ENCODE peak calls at places on chromosomes 11 and 22, in seven cellular contexts. I, S, X, T, D, H and L are unnamed samples.

GRCh38 chr22:46002757-46003270 is 25.9 kb upstream of the WNT7B start:
- DNase-seq in I (no peak), S (no peak), X (no peak), T (no peak), D (no peak), H (peak), L (no peak)

GRCh38 chr11:44008698-44009097 is 39.1 kb upstream of the ACCSL start:
- DNase-seq in I (no peak), S (no peak), X (no peak), T (no peak), D (no peak), H (no peak), L (no peak)

GRCh38 chr22:36815558-36816337 is 1.1 kb downstream of the PVALB start:
- DNase-seq in I (no peak), S (no peak), X (no peak), T (no peak), D (no peak), H (no peak), L (no peak)

GRCh38 chr11:21476588-21476987 is 716.3 kb upstream of the ANO5 start:
- DNase-seq in I (no peak), S (no peak), X (no peak), T (no peak), D (no peak), H (no peak), L (no peak)

GRCh38 chr11:13494051-13494450 is 1.7 kb downstream of the PTH start:
- DNase-seq in I (no peak), S (no peak), X (no peak), T (no peak), D (no peak), H (no peak), L (no peak)

GRCh38 chr11:72840780-72841179 is 26.6 kb downstream of the ATG16L2 start:
- DNase-seq in I (no peak), S (no peak), X (no peak), T (no peak), D (no peak), H (peak), L (no peak)

GRCh38 chr11:13238879-13239514 is 38.6 kb upstream of the BMAL1 start:
- DNase-seq in I (peak), S (no peak), X (no peak), T (peak), D (peak), H (peak), L (no peak)

GRCh38 chr11:115257286-115258077 is 246.7 kb downstream of the CADM1 start:
- DNase-seq in I (no peak), S (no peak), X (no peak), T (no peak), D (no peak), H (no peak), L (no peak)

GRCh38 chr11:73705053-73705452 is 55.8 kb downstream of the RAB6A start:
- DNase-seq in I (no peak), S (no peak), X (no peak), T (no peak), D (no peak), H (no peak), L (no peak)

GRCh38 chr11:126765196-126765595 is 235.4 kb downstream of the KIRREL3 start:
- DNase-seq in I (no peak), S (no peak), X (no peak), T (no peak), D (no peak), H (no peak), L (no peak)

GRCh38 chr22:46076651-46077339 is 73.5 kb upstream of the PPARA start:
- DNase-seq in I (no peak), S (peak), X (peak), T (no peak), D (peak), H (peak), L (no peak)

GRCh38 chr11:90220391-90220790 is 2.5 kb downstream of the CHORDC1 start:
- DNase-seq in I (peak), S (no peak), X (no peak), T (no peak), D (no peak), H (peak), L (no peak)

GRCh38 chr11:36744375-36745168 is 146.5 kb upstream of the RAG2 start:
- DNase-seq in I (peak), S (peak), X (peak), T (peak), D (peak), H (peak), L (peak)

GRCh38 chr11:123616505-123617198 is 37.8 kb downstream of the SCN3B start:
- DNase-seq in I (no peak), S (no peak), X (no peak), T (no peak), D (peak), H (peak), L (no peak)

GRCh38 chr11:110909331-110909730 is 197.1 kb upstream of the ARHGAP20 start:
- DNase-seq in I (no peak), S (no peak), X (no peak), T (no peak), D (no peak), H (no peak), L (no peak)

GRCh38 chr22:43479962-43480361 is 68.1 kb downstream of the MPPED1 start:
- DNase-seq in I (no peak), S (peak), X (no peak), T (no peak), D (no peak), H (no peak), L (no peak)

GRCh38 chr11:112241486-112241885 is 15.3 kb downstream of the PTS start:
- DNase-seq in I (no peak), S (no peak), X (no peak), T (no peak), D (no peak), H (peak), L (no peak)

GRCh38 chr11:133980665-133981064 is 23.9 kb upstream of the IGSF9B start:
- DNase-seq in I (no peak), S (peak), X (no peak), T (no peak), D (no peak), H (no peak), L (no peak)

GRCh38 chr22:38026130-38027111 is 30.8 kb upstream of the PICK1 start:
- DNase-seq in I (no peak), S (peak), X (no peak), T (no peak), D (no peak), H (no peak), L (no peak)

GRCh38 chr22:37563153-37564081 is 3.1 kb downstream of the CDC42EP1 start:
- DNase-seq in I (no peak), S (no peak), X (peak), T (no peak), D (peak), H (peak), L (no peak)

GRCh38 chr11:16012125-16012751 is 344.1 kb downstream of the SOX6 start:
- DNase-seq in I (no peak), S (no peak), X (no peak), T (no peak), D (no peak), H (no peak), L (no peak)

GRCh38 chr22:37547249-37547741 is 13.0 kb upstream of the CDC42EP1 start:
- DNase-seq in I (no peak), S (peak), X (no peak), T (no peak), D (no peak), H (peak), L (no peak)

GRCh38 chr22:49094151-49094550 is 733.5 kb downstream of the BRD1 start:
- DNase-seq in I (no peak), S (peak), X (no peak), T (no peak), D (no peak), H (no peak), L (no peak)

GRCh38 chr11:71488086-71488967 is 35.3 kb downstream of the NADSYN1 start:
- DNase-seq in I (no peak), S (no peak), X (peak), T (no peak), D (no peak), H (no peak), L (no peak)

GRCh38 chr22:46031066-46031465 is 54.1 kb upstream of the WNT7B start:
- DNase-seq in I (no peak), S (no peak), X (no peak), T (no peak), D (no peak), H (no peak), L (no peak)

GRCh38 chr11:60251485-60252207 is 8.7 kb upstream of the MS4A4E start:
- DNase-seq in I (no peak), S (no peak), X (peak), T (no peak), D (no peak), H (peak), L (no peak)

GRCh38 chr22:28857288-28857687 is 26.1 kb upstream of the ZNRF3 start:
- DNase-seq in I (no peak), S (no peak), X (no peak), T (no peak), D (no peak), H (no peak), L (no peak)

GRCh38 chr11:20991471-20991870 is 322.1 kb downstream of the NELL1 start:
- DNase-seq in I (no peak), S (no peak), X (no peak), T (no peak), D (no peak), H (no peak), L (no peak)

DNA sequence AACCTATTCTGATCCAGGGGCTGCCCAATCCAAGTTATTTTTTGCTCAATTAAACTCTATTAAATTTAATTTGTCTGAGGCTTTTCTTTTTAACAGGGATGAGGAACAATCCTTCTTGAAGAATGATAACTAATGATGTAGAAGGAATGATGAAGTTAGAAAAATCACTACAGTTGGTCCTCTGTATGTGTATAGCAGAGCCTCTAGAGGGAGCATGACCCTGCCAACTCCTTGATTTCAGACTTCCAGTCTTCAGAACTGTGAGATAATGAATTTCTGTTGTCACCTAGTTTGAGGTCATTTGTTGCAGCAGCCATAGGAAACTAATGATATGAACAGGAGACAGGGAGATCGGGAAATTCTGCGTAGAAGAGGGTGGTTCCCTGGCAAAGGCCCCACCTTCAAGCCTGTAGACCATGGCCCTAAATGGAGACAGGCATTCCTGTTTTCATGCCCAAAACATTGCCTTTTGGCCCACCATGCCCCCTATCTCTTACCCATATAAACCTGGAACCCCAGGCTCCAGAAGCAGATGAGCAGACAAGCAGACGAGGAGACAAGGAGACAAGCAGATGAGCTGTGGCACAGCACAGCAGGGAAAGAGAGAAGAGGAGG is 7.7 kb upstream of the QSER1 start:
- DNase-seq in I (no peak), S (no peak), X (no peak), T (no peak), D (no peak), H (peak), L (no peak)
- TF ChIP-seq CTCF in I (peak), S (no peak), X (peak), T (no peak), D (no peak), H (peak), L (peak)

GRCh38 chr11:108237058-108237481 is 14.2 kb downstream of the ATM start:
- DNase-seq in I (no peak), S (no peak), X (no peak), T (no peak), D (no peak), H (no peak), L (no peak)

GRCh38 chr11:108241370-108242037 is 18.6 kb downstream of the ATM start:
- DNase-seq in I (no peak), S (no peak), X (no peak), T (no peak), D (no peak), H (no peak), L (no peak)

GRCh38 chr11:108235633-108236032 is 12.8 kb downstream of the ATM start:
- DNase-seq in I (no peak), S (no peak), X (no peak), T (no peak), D (no peak), H (no peak), L (no peak)

GRCh38 chr11:108242422-108242821 is 19.6 kb downstream of the ATM start:
- DNase-seq in I (no peak), S (no peak), X (no peak), T (no peak), D (no peak), H (no peak), L (no peak)

DNA sequence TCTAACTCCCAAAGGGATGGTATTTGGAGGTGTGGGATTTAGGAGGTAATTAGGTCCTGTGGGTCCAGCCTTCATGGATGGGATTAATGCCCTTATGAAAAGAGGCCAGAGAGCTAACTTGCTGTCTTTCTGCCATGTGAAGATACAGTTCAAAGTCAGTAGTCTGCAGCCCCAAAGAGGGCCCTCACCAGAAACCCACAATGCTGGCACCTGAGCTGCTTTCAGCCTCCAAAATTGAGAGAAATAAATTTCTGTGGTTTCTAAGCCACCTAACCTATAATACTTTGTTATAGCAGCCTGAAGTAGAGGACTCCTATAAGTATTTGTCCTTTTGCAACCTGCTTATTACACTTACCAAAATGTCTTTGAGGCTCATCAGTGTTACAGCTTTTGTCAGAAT is 16.2 kb downstream of the ATM start:
- DNase-seq in I (no peak), S (no peak), X (no peak), T (no peak), D (no peak), H (no peak), L (no peak)
- TF ChIP-seq CTCF in I (no peak), S (no peak), X (no peak), T (no peak), D (no peak), H (no peak), L (no peak)

GRCh38 chr11:100999756-101000155 is 129.9 kb downstream of the PGR start:
- DNase-seq in I (no peak), S (no peak), X (no peak), T (no peak), D (no peak), H (no peak), L (no peak)

GRCh38 chr11:101008961-101009684 is 120.5 kb downstream of the PGR start:
- DNase-seq in I (no peak), S (no peak), X (no peak), T (no peak), D (no peak), H (no peak), L (no peak)

GRCh38 chr11:101003468-101003867 is 126.1 kb downstream of the PGR start:
- DNase-seq in I (no peak), S (no peak), X (no peak), T (no peak), D (no peak), H (no peak), L (no peak)
- TF ChIP-seq CTCF in I (no peak), S (no peak), X (peak), T (no peak), D (no peak), H (peak), L (no peak)

GRCh38 chr11:771617-772204 is 5.6 kb downstream of the GATD1 start:
- DNase-seq in I (no peak), S (no peak), X (no peak), T (no peak), D (no peak), H (no peak), L (no peak)
- TF ChIP-seq CTCF in I (no peak), S (no peak), X (no peak), T (no peak), D (no peak), H (no peak), L (no peak)

DNA sequence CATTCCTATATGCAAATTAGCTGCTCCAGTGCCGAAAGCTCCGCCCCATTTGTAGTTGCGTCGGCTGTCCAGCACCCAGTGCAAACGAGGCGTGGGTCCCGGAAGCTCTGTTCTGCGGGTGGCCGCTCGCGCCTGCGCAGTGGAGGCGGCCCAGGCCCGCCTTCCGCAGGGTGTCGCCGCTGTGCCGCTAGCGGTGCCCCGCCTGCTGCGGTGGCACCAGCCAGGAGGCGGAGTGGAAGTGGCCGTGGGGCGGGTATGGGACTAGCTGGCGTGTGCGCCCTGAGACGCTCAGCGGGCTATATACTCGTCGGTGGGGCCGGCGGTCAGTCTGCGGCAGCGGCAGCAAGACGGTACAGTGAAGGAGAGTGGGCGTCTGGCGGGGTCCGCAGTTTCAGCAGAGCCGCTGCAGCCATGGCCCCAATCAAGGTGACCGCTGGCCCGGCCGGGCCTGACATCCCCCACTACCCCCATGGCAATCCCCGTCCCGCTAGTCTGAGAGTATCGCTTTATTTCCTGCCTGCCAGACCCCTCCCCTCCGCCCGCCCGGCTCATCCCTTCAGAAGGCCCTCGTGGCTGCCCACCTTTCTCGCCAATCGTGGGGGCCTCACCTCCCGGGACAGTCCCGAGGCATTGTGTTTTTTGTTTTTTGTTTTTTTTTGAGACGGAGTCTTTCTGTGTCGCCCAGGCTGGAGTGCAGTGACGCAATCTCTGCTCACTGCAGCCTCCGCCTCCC is at the start of gene PRDX5:
- DNase-seq in I (peak), S (peak), X (peak), T (peak), D (peak), H (peak), L (peak)
- TF ChIP-seq CTCF in I (peak), S (no peak), X (peak), T (no peak), D (no peak), H (peak), L (no peak)

GRCh38 chr11:66312549-66313320 is 4.1 kb downstream of the CD248 start:
- DNase-seq in I (peak), S (peak), X (peak), T (peak), D (peak), H (peak), L (peak)

GRCh38 chr11:66310324-66310723 is 6.5 kb downstream of the CD248 start:
- DNase-seq in I (no peak), S (no peak), X (no peak), T (no peak), D (no peak), H (no peak), L (no peak)

GRCh38 chr11:66311965-66312548 is 4.8 kb downstream of the CD248 start:
- DNase-seq in I (peak), S (peak), X (peak), T (peak), D (peak), H (peak), L (peak)

GRCh38 chr11:66313321-66314185 is 3.3 kb downstream of the CD248 start:
- DNase-seq in I (no peak), S (peak), X (no peak), T (no peak), D (no peak), H (peak), L (no peak)

DNA sequence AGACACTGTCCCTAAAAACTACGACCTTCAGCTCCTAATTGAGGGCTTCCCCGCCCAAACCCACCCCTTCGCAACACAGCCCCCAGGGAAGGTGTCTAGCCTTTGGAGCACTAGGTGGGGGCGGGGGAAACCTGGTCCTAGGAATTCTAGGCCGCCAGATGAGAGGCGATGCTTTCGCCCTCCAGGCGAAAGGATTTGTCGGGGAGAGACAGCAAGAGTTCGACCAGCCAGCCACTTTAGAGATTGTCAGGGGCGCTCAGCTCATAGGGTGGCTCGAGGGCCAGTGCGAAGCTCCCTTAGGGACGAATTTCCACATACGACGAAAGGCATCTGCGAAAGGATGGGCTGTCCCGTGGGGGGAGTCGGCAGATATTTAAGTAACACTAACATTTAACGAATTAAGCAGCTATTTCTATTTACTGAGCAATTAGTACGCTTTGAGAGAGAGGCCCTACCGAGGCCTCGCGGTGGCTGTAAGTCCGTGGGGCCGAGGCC is 5.3 kb downstream of the CD248 start:
- DNase-seq in I (no peak), S (no peak), X (no peak), T (no peak), D (no peak), H (no peak), L (no peak)
- TF ChIP-seq CTCF in I (peak), S (peak), X (no peak), T (no peak), D (no peak), H (no peak), L (peak)

GRCh38 chr22:26563022-26563421 is 26.9 kb downstream of the TPST2 start:
- DNase-seq in I (no peak), S (no peak), X (no peak), T (no peak), D (no peak), H (no peak), L (no peak)
- TF ChIP-seq CTCF in I (peak), S (no peak), X (no peak), T (no peak), D (no peak), H (peak), L (no peak)